ENCODE peak calls at places on chromosomes 1 and 21, in ten cellular contexts. S is cardiac muscle cell, N is RWPE2, X is body of pancreas, P is H1, G is IMR-90, K is NT2/D1, A is WERI-Rb-1, W is K562, D is heart left ventricle. M is an unnamed sample.
A peak's percentile ranks its signal among the peaks of the same experiment; 100 is the strongest.

GRCh38 chr1:187566371-187566770 is 737.6 kb downstream of the PLA2G4A start:
- DNase-seq in G (no peak), A (no peak), S (no peak), K (no peak), P (no peak), D (no peak), N (no peak), W (no peak), X (no peak), M (no peak)

GRCh38 chr21:28317177-28317950 is 675.3 kb downstream of the LTN1 start:
- DNase-seq in K (no peak), G (no peak), S (no peak), W (no peak), N (no peak), X (no peak), P (no peak), A (no peak), D (no peak), M (no peak)

GRCh38 chr1:185477638-185478216 is 160.7 kb upstream of the IVNS1ABP start:
- DNase-seq in X (peak; percentile 41), W (no peak), G (no peak), D (no peak), K (no peak), S (no peak), N (no peak), A (no peak), P (no peak), M (peak; percentile 90)

GRCh38 chr1:173039621-173040020 is 11.1 kb downstream of the TNFSF18 start:
- DNase-seq in W (no peak), D (no peak), S (peak; percentile 26), K (no peak), A (no peak), P (no peak), N (no peak), G (peak; percentile 49), X (no peak), M (no peak)

GRCh38 chr21:27397578-27397977 is 430.7 kb upstream of the ADAMTS5 start:
- DNase-seq in S (no peak), D (no peak), W (no peak), G (no peak), P (no peak), A (no peak), K (no peak), X (no peak), N (no peak), M (no peak)

GRCh38 chr1:201726700-201727099 is 102.3 kb upstream of the IPO9 start:
- DNase-seq in N (no peak), X (no peak), W (no peak), K (no peak), P (no peak), D (no peak), G (no peak), A (no peak), S (no peak), M (no peak)

GRCh38 chr1:8767006-8767405 is 50.4 kb downstream of the RERE start:
- DNase-seq in G (no peak), K (no peak), S (no peak), N (no peak), A (no peak), W (no peak), X (no peak), D (no peak), P (no peak), M (no peak)

GRCh38 chr1:33390550-33390949 is 40.3 kb downstream of the PHC2 start:
- DNase-seq in N (no peak), W (no peak), G (peak; percentile 97), A (no peak), D (no peak), X (no peak), P (no peak), K (no peak), S (peak; percentile 25), M (no peak)

GRCh38 chr1:201941420-201942128 is 4.8 kb downstream of the LMOD1 start:
- DNase-seq in P (peak; percentile 83), N (no peak), S (no peak), A (peak; percentile 100), K (peak; percentile 80), G (no peak), D (no peak), X (no peak), W (peak; percentile 86), M (no peak)

GRCh38 chr1:19828546-19828945 is 13.5 kb upstream of the RNF186 start:
- DNase-seq in W (no peak), K (no peak), D (no peak), S (peak; percentile 35), X (no peak), A (no peak), N (no peak), P (no peak), G (peak; percentile 40), M (no peak)

GRCh38 chr21:40757366-40757765 is 89.6 kb downstream of the DSCAM start:
- DNase-seq in A (no peak), W (no peak), S (no peak), G (no peak), X (no peak), N (no peak), D (no peak), P (no peak), K (no peak), M (no peak)

GRCh38 chr21:40752125-40752524 is 94.8 kb downstream of the DSCAM start:
- DNase-seq in K (peak; percentile 40), A (peak; percentile 34), G (no peak), N (no peak), D (no peak), P (no peak), S (no peak), W (no peak), X (no peak), M (no peak)

GRCh38 chr21:40759061-40759460 is 87.9 kb downstream of the DSCAM start:
- DNase-seq in S (no peak), K (no peak), A (no peak), W (no peak), P (no peak), N (no peak), G (no peak), X (no peak), D (no peak), M (no peak)

GRCh38 chr21:40753756-40754155 is 93.2 kb downstream of the DSCAM start:
- DNase-seq in X (no peak), P (no peak), K (no peak), G (no peak), A (no peak), N (no peak), D (no peak), W (no peak), S (no peak), M (no peak)

DNA sequence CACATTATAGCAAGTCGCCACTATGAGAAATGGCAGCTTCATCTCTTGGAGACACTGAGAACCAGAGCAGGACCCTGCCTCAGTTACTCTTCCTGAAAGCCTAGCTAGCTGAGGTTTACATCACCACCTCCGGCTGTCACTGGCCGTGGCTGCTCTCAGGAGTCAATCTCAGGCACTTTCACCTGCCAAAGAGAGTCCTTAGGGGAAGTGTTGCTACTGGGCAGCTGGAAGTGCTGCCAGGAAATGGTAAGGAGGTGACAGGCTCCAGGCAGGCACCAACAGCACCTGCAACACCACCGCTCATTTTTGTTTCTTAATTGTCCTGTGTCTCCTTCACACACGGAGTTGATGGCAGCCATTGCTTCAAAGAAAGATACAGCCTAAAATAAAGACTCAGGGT is 92.5 kb downstream of the DSCAM start:
- DNase-seq in W (no peak), D (peak; percentile 27), A (no peak), S (no peak), P (no peak), G (no peak), K (no peak), X (no peak), N (no peak), M (no peak)
- H3K9me3 ChIP-seq in W (no peaks in the 10 kb centered on the region), D (no peaks in the 10 kb centered on the region), A (no peaks in the 10 kb centered on the region), S (no peaks in the 10 kb centered on the region), P (no peaks in the 10 kb centered on the region), G (peaks cover 21% of the 10 kb centered on the region), K (no peaks in the 10 kb centered on the region), X (no peaks in the 10 kb centered on the region), N (no peaks in the 10 kb centered on the region), M (no peaks in the 10 kb centered on the region)

DNA sequence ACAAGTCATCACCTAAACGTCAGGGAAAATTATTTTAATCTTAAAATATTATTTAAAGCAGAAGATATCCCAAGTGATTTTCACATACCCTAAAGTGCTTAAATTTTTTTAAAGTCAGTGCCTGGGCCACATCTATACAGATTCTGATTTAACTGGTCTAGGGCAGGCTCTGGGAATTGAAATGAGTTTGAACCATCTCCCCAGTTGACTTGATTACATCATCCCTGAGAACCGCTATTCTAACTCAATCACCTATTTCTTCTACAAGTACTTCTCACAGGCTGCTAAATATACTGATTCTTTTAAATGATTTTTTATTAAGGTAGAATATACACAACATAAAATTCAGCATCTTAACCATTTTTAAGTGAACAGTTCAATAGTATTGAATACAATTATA is 19.6 kb downstream of the GART start:
- DNase-seq in N (no peak), W (no peak), P (no peak), S (no peak), D (no peak), X (no peak), K (no peak), A (no peak), G (no peak), M (no peak)
- H3K36me3 ChIP-seq in N (peaks cover 90% of the 10 kb centered on the region), W (peaks cover 88% of the 10 kb centered on the region), P (peaks cover 86% of the 10 kb centered on the region), S (peaks cover 39% of the 10 kb centered on the region), D (peaks cover 11% of the 10 kb centered on the region), X (peaks cover 15% of the 10 kb centered on the region), K (peaks cover 92% of the 10 kb centered on the region), A (peaks cover 84% of the 10 kb centered on the region), G (peaks cover 34% of the 10 kb centered on the region), M (no peaks in the 10 kb centered on the region)

GRCh38 chr1:2863149-2863963 is 61.9 kb upstream of the TTC34 start:
- DNase-seq in K (no peak), A (no peak), S (no peak), N (no peak), W (no peak), X (no peak), P (no peak), G (no peak), D (no peak), M (no peak)

GRCh38 chr1:2865571-2866414 is 64.3 kb upstream of the TTC34 start:
- DNase-seq in N (no peak), A (no peak), W (no peak), S (no peak), K (no peak), G (no peak), P (no peak), X (no peak), D (no peak), M (no peak)

GRCh38 chr1:2864203-2864905 is 62.9 kb upstream of the TTC34 start:
- DNase-seq in W (no peak), D (no peak), S (no peak), G (no peak), X (no peak), A (no peak), P (no peak), N (no peak), K (no peak), M (no peak)

GRCh38 chr1:2866415-2867086 is 65.1 kb upstream of the TTC34 start:
- DNase-seq in G (no peak), P (no peak), S (no peak), X (no peak), N (no peak), W (no peak), A (peak; percentile 52), D (no peak), K (no peak), M (peak; percentile 41)

GRCh38 chr1:2865000-2865399 is 63.5 kb upstream of the TTC34 start:
- DNase-seq in X (no peak), W (no peak), A (no peak), G (no peak), P (no peak), S (no peak), N (no peak), K (no peak), D (no peak), M (no peak)
- H3K9me3 ChIP-seq in X (no peaks in the 10 kb centered on the region), W (no peaks in the 10 kb centered on the region), A (no peaks in the 10 kb centered on the region), G (peaks cover 74% of the 10 kb centered on the region), P (peaks cover 65% of the 10 kb centered on the region), S (no peaks in the 10 kb centered on the region), N (no peaks in the 10 kb centered on the region), K (no peaks in the 10 kb centered on the region), D (no peaks in the 10 kb centered on the region), M (no peaks in the 10 kb centered on the region)

GRCh38 chr21:14787312-14787711 is 241.2 kb upstream of the SAMSN1 start:
- DNase-seq in G (no peak), D (no peak), K (no peak), W (no peak), N (no peak), S (no peak), P (no peak), A (no peak), X (no peak), M (no peak)
- H3K36me3 ChIP-seq in G (no peaks in the 10 kb centered on the region), D (no peaks in the 10 kb centered on the region), K (no peaks in the 10 kb centered on the region), W (no peaks in the 10 kb centered on the region), N (no peaks in the 10 kb centered on the region), S (no peaks in the 10 kb centered on the region), P (no peaks in the 10 kb centered on the region), A (no peaks in the 10 kb centered on the region), X (no peaks in the 10 kb centered on the region), M (no peaks in the 10 kb centered on the region)